ENCODE peak calls at places on chromosome X, in four cellular contexts. E is GM12891, C is K562, M is GM12878. F is an unnamed sample.

GRCh38 chrX:12758291-12758690 is 32.9 kb upstream of the PRPS2 start:
- DNase-seq in E (no peak), C (no peak), M (no peak), F (no peak)

GRCh38 chrX:69203367-69204037 is 38.2 kb upstream of the PJA1 start:
- DNase-seq in M (no peak), C (no peak), E (no peak), F (no peak)

GRCh38 chrX:95346854-95347253 is 1337.8 kb upstream of the DIAPH2 start:
- DNase-seq in C (no peak), M (no peak), E (no peak), F (no peak)

GRCh38 chrX:9033586-9033985 is 341 bp downstream of the FAM9B start:
- DNase-seq in E (no peak), M (no peak), C (no peak), F (no peak)

GRCh38 chrX:19924285-19924684 is 36.9 kb upstream of the SH3KBP1 start:
- DNase-seq in C (no peak), E (no peak), M (no peak), F (peak; percentile 37)

GRCh38 chrX:121869876-121870477 is 822.6 kb downstream of the GLUD2 start:
- DNase-seq in M (no peak), C (no peak), E (no peak), F (no peak)

GRCh38 chrX:19836337-19836736 is 51.1 kb downstream of the SH3KBP1 start:
- DNase-seq in C (peak; percentile 35), M (no peak), E (no peak), F (peak; percentile 37)

GRCh38 chrX:132636080-132636479 is 147.2 kb upstream of the MBNL3 start:
- DNase-seq in M (no peak), E (no peak), C (no peak), F (no peak)

GRCh38 chrX:19578956-19579355 is 63.6 kb upstream of the MAP3K15 start:
- DNase-seq in E (no peak), M (no peak), C (no peak), F (no peak)

GRCh38 chrX:103464071-103464773 is 55.1 kb downstream of the RAB40A start:
- DNase-seq in C (peak; percentile 40), M (no peak), E (no peak), F (peak; percentile 23)

GRCh38 chrX:2402361-2402690 is 98.5 kb downstream of the DHRSX start:
- DNase-seq in E (no peak), M (no peak), C (no peak), F (no peak)

GRCh38 chrX:19674041-19674769 is 158.9 kb upstream of the MAP3K15 start:
- DNase-seq in M (no peak), C (no peak), E (no peak), F (no peak)

GRCh38 chrX:110412971-110413726 is 54.5 kb downstream of the RTL9 start:
- DNase-seq in E (peak; percentile 15), C (peak; percentile 89), M (no peak), F (peak; percentile 65)

GRCh38 chrX:109742722-109743121 is 9.7 kb upstream of the ACSL4 start:
- DNase-seq in M (no peak), E (no peak), C (no peak), F (no peak)

GRCh38 chrX:22069586-22069985 is 37.5 kb downstream of the PHEX start:
- DNase-seq in E (no peak), M (no peak), C (no peak), F (no peak)

GRCh38 chrX:22078117-22078516 is 46.0 kb downstream of the PHEX start:
- DNase-seq in E (no peak), M (no peak), C (no peak), F (no peak)

GRCh38 chrX:22073928-22074327 is 41.8 kb downstream of the PHEX start:
- DNase-seq in M (no peak), C (no peak), E (no peak), F (no peak)
- TF ChIP-seq SPI1 in M (no peak), C (no peak), E (no peak), F (no peak)

DNA sequence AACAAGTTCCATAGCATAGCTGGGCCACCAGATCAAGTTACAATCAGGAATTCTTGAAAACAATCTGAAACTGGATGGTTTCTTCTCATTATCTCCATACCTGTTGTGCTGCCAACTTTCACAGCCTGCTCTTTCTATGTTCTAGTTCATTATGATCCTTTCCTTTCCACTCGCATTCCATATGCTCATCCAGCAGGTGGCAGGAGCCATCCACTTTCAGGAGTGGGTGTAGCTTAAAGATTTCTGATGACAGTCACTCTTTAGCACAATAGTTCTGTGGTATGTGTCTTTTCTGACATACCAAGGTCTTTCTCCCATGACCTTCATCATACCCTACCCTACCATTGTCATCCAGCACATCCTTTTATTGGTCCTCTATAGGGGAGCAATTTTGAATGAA is 46.4 kb downstream of the PAGE2 start:
- DNase-seq in E (no peak), M (no peak), C (peak; percentile 52), F (no peak)
- TF ChIP-seq SPI1 in E (no peak), M (no peak), C (no peak), F (no peak)

DNA sequence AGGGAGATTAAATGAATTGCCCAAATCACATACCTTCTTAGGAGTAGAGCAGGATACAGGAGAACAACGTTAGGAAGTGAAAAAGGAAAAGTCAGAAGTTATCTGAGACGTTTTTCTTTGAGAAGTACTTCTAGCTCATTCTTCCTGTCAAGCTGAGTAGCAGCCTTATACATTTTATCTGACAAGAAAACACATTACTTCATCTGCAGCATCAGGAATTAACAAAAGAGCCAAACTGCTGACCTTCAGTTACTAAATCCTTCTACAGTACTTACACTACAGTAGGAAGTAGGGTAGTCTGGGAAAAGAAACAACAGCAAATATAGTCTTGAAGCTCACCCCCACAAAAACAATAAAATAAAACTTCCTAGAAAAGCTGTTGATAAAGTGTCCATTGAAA is 57.0 kb downstream of the ATP11C start:
- DNase-seq in M (no peak), E (no peak), C (no peak), F (no peak)
- TF ChIP-seq SPI1 in M (no peak), E (no peak), C (no peak), F (no peak)

DNA sequence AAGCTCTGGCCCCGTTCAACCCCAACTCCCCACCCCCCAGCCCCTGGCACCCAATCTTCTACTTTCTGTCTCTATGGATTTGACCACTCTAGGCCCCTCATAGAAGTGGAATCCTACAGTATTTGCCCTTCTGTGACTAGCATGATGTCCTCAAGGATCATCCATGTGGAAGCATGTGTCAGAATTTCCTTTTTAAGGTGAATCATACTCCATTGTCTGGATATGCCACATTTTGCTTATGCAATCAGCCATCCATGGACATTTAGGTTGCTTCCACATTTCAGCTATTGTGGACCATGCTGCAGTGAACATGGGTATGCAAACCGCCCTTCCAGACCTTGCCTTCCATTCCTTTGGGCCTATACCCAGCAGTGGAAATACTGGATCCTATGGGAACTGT is 15.5 kb downstream of the CCNQ start:
- DNase-seq in C (no peak), E (no peak), M (no peak), F (no peak)
- TF ChIP-seq SPI1 in C (no peak), E (no peak), M (no peak), F (no peak)

DNA sequence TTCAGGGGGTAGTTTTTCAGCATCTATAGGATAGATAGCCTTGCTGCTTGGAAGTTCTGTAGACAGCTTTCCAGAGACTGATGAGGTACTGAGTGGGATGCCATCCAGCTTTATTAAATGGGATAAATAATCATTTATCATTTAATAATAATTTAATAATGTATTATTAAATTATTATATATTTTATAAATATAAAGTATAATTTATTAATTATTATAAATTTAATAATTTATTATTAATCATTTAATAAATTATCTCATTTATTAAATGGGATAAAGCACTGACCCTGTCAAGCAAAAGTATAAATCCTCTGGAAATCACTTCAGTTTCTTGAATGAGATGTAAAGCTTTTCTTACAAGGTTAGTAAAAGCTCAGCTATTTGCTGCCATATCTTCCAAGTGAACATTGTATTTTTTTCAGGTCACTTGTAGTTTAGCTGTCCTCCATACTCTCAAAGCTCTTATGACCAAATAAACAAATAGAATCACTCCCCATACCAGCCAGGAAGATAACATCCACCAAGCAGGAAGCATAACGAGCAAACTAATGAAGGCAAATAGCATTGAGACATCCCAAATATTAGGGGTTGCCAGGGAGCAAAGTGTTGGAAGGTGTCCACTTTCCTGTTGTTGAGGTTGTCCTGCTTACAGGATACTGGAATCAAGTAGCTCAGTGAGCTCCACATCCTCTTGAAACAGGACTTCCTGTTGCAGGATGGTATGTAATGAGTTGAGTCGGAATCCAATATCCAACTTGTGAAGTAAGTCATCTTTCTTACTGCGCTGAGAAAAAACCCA is 88.9 kb downstream of the ZNF674 start:
- DNase-seq in M (no peak), E (no peak), C (no peak), F (no peak)
- TF ChIP-seq SPI1 in M (no peak), E (no peak), C (no peak), F (no peak)

DNA sequence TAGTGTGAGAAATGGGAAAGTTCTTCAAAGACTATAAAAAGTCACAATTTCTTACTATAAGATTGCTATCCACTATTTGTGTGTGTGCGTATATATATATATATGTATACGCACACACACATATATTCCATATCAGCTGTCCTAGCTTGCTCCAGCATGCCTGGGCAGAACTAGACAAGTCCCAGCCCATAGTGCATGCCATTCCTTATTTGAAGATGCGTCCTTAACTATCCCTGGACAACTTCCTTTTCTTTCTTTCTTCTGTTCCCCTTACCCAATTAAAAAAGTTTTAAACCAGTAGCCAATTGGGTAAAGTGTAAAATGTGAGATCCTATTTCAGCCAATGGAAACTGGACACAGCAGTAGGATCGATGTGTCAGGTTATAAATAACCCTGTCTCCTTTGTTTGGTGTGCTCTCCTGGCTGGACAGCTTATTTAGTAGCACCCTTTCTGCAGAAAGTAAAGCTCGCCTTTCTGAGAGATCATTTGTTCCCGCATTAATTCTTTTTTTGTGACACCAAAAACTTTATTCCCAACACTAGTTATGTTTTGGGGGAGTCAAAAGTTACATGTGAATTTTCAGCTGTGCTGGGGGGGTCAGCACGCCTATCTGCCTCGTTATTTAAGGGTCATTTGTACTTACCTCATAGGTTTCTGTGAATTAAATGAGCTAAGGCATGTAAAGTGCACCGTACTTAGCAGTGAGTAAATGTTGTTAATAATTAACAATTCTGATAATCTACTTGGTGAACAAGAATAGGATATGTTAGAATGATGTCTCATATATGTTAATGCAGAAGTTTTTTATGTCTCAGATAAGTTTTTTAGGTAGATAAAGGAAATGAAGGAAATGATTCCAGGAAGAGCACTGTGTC is 40.9 kb downstream of the KDM6A start:
- DNase-seq in E (no peak), C (no peak), M (no peak), F (no peak)
- TF ChIP-seq SPI1 in E (no peak), C (no peak), M (no peak), F (no peak)

DNA sequence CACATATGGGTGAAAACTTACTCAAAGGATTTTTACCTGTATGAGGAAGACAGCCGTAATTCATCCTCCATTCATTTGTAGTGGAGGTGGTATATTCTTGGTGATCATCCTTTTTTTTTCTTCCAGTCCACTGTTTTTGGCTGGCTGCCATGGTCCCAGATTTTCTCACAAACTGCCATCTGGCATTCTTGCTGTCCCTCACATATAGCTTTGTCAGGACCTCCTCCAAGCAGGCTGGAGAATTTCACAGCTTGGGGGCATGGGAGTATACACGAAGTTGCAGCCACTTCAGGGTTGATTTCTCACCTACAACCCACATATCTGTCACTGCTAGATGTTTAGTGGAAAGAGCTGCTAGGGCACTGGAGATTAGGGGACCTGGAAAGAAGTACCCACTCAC is 401.0 kb downstream of the IL1RAPL1 start:
- DNase-seq in M (no peak), E (no peak), C (no peak), F (no peak)
- TF ChIP-seq SPI1 in M (no peak), E (no peak), C (no peak), F (no peak)

F was measured in HL-60.